ENCODE peak calls at places on chromosome 22, in seven cellular contexts. One of them, this sample, is unnamed.
A peak's percentile ranks its signal among the peaks of the same experiment; 100 is the strongest.

GRCh38 chr22:17087176-17088131 is 2.7 kb downstream of the IL17RA start:
- DNase-seq in NCI-H187 treated with DMSO at 0.1 percent for 48 hours: no peak
- DNase-seq in putamen: no peak
- DNase-seq in HEK293T: no peak
- DNase-seq in stimulated activated CD4-positive, alpha-beta T cell treated with anti-CD3 and anti-CD28 coated beads, Interleukin-2, amount 100 ng/mL, for 48 hours: no peak
- DNase-seq in chondrocyte: peak; percentile 59
- DNase-seq in Kasumi-1: peak; percentile 68
- DNase-seq in this sample: peak; percentile 88

GRCh38 chr22:20807315-20807752 is 33.4 kb downstream of the SERPIND1 start:
- DNase-seq in NCI-H187 treated with DMSO at 0.1 percent for 48 hours: no peak
- DNase-seq in putamen: no peak
- DNase-seq in HEK293T: no peak
- DNase-seq in stimulated activated CD4-positive, alpha-beta T cell treated with anti-CD3 and anti-CD28 coated beads, Interleukin-2, amount 100 ng/mL, for 48 hours: no peak
- DNase-seq in chondrocyte: peak; percentile 26
- DNase-seq in Kasumi-1: no peak
- DNase-seq in this sample: peak; percentile 85

GRCh38 chr22:47610281-47610680 is 847.8 kb downstream of the TBC1D22A start:
- DNase-seq in NCI-H187 treated with DMSO at 0.1 percent for 48 hours: no peak
- DNase-seq in putamen: no peak
- DNase-seq in HEK293T: no peak
- DNase-seq in stimulated activated CD4-positive, alpha-beta T cell treated with anti-CD3 and anti-CD28 coated beads, Interleukin-2, amount 100 ng/mL, for 48 hours: no peak
- DNase-seq in chondrocyte: peak; percentile 69
- DNase-seq in Kasumi-1: no peak
- DNase-seq in this sample: no peak

GRCh38 chr22:50085211-50085999 is at the start of gene MLC1:
- DNase-seq in NCI-H187 treated with DMSO at 0.1 percent for 48 hours: no peak
- DNase-seq in putamen: peak; percentile 47
- DNase-seq in HEK293T: peak; percentile 28
- DNase-seq in stimulated activated CD4-positive, alpha-beta T cell treated with anti-CD3 and anti-CD28 coated beads, Interleukin-2, amount 100 ng/mL, for 48 hours: no peak
- DNase-seq in chondrocyte: peak; percentile 59
- DNase-seq in Kasumi-1: peak; percentile 97
- DNase-seq in this sample: peak; percentile 98

GRCh38 chr22:24952837-24953293 is 349 bp downstream of the KIAA1671 start:
- DNase-seq in NCI-H187 treated with DMSO at 0.1 percent for 48 hours: no peak
- DNase-seq in putamen: peak; percentile 37
- DNase-seq in HEK293T: peak; percentile 75
- DNase-seq in stimulated activated CD4-positive, alpha-beta T cell treated with anti-CD3 and anti-CD28 coated beads, Interleukin-2, amount 100 ng/mL, for 48 hours: no peak
- DNase-seq in chondrocyte: no peak
- DNase-seq in Kasumi-1: no peak
- DNase-seq in this sample: no peak

GRCh38 chr22:21755855-21756284 is 20.3 kb upstream of the YPEL1 start:
- DNase-seq in NCI-H187 treated with DMSO at 0.1 percent for 48 hours: no peak
- DNase-seq in putamen: no peak
- DNase-seq in HEK293T: no peak
- DNase-seq in stimulated activated CD4-positive, alpha-beta T cell treated with anti-CD3 and anti-CD28 coated beads, Interleukin-2, amount 100 ng/mL, for 48 hours: no peak
- DNase-seq in chondrocyte: peak; percentile 9
- DNase-seq in Kasumi-1: no peak
- DNase-seq in this sample: peak; percentile 22

GRCh38 chr22:19748139-19748538 is 12.4 kb upstream of the TBX1 start:
- DNase-seq in NCI-H187 treated with DMSO at 0.1 percent for 48 hours: no peak
- DNase-seq in putamen: no peak
- DNase-seq in HEK293T: no peak
- DNase-seq in stimulated activated CD4-positive, alpha-beta T cell treated with anti-CD3 and anti-CD28 coated beads, Interleukin-2, amount 100 ng/mL, for 48 hours: no peak
- DNase-seq in chondrocyte: no peak
- DNase-seq in Kasumi-1: no peak
- DNase-seq in this sample: no peak

GRCh38 chr22:45603631-45604030 is 68.0 kb upstream of the ATXN10 start:
- DNase-seq in NCI-H187 treated with DMSO at 0.1 percent for 48 hours: no peak
- DNase-seq in putamen: no peak
- DNase-seq in HEK293T: no peak
- DNase-seq in stimulated activated CD4-positive, alpha-beta T cell treated with anti-CD3 and anti-CD28 coated beads, Interleukin-2, amount 100 ng/mL, for 48 hours: no peak
- DNase-seq in chondrocyte: peak; percentile 37
- DNase-seq in Kasumi-1: no peak
- DNase-seq in this sample: peak; percentile 81

This sample was measured in NB4.